ENCODE peak calls at places on chromosomes 13 and 19, in four cellular contexts. U is HepG2, C is K562, F is GM12878. Z is an unnamed sample. For H3K4me1, the result is how much of the 10 kb centered on the place peaks cover.

GRCh38 chr13:110316196-110316595 is 9.1 kb downstream of the COL4A2 start:
- DNase-seq in U (no peak), C (no peak), F (no peak), Z (no peak)

GRCh38 chr19:43479961-43480561 is 14.7 kb upstream of the LYPD3 start:
- DNase-seq in C (no peak), U (no peak), F (no peak), Z (no peak)

GRCh38 chr13:36858285-36858684 is 39.3 kb downstream of the RFXAP start:
- DNase-seq in F (no peak), U (peak), C (peak), Z (peak)

GRCh38 chr13:105007166-105007808 is 1528.2 kb downstream of the EFNB2 start:
- DNase-seq in U (no peak), F (no peak), C (no peak), Z (no peak)

GRCh38 chr19:37470216-37470615 is 1.1 kb downstream of the ZNF570 start:
- DNase-seq in U (no peak), F (no peak), C (no peak), Z (no peak)

GRCh38 chr19:5563941-5564612 is 3.7 kb downstream of the TINCR start:
- DNase-seq in C (no peak), U (no peak), F (no peak), Z (peak)

GRCh38 chr13:71870036-71870435 is 3.0 kb upstream of the DACH1 start:
- DNase-seq in C (no peak), F (no peak), U (no peak), Z (no peak)

GRCh38 chr13:49791753-49792549 is 531 bp downstream of the KPNA3 start:
- DNase-seq in C (peak), U (no peak), F (no peak), Z (no peak)

GRCh38 chr19:27742041-27742440 is 1470.9 kb downstream of the UQCRFS1 start:
- DNase-seq in F (no peak), C (no peak), U (no peak), Z (no peak)

GRCh38 chr13:40315416-40316064 is 350.9 kb downstream of the FOXO1 start:
- DNase-seq in C (no peak), F (no peak), U (no peak), Z (no peak)

GRCh38 chr13:30111810-30112209 is 195.5 kb downstream of the KATNAL1 start:
- DNase-seq in U (peak), F (no peak), C (no peak), Z (no peak)

GRCh38 chr19:18712981-18713380 is 29.5 kb downstream of the CRTC1 start:
- DNase-seq in U (no peak), C (no peak), F (no peak), Z (peak)

GRCh38 chr13:98842858-98843481 is 90.5 kb upstream of the SLC15A1 start:
- DNase-seq in F (peak), U (peak), C (peak), Z (peak)

GRCh38 chr13:86554066-86554465 is 754.8 kb upstream of the SLITRK6 start:
- DNase-seq in U (no peak), C (no peak), F (no peak), Z (no peak)

GRCh38 chr13:43529796-43530195 is 257.0 kb downstream of the ENOX1 start:
- DNase-seq in F (no peak), C (no peak), U (no peak), Z (no peak)

DNA sequence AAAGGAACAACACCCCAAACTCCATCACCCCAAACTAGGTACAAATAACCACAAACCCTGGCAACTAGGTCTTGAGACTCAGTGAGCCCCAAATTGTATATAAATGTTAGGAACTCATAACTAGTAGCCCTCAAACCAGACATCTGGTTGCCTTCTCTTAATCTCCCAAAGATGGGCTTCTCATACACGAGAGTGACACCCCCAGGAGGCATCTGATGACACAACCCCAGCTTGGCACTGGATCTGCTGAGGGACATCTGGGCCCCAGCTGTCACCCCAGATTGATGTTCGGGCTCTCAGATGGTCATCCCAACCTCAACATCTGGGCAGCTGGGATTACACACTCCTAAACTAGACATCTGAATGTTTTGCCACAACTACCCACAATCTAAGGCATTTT is 14.8 kb downstream of the RABAC1 start:
- DNase-seq in U (no peak), C (no peak), F (no peak), Z (no peak)
- H3K4me1 ChIP-seq in U (under half), C (under half), F (under half), Z (under half)

DNA sequence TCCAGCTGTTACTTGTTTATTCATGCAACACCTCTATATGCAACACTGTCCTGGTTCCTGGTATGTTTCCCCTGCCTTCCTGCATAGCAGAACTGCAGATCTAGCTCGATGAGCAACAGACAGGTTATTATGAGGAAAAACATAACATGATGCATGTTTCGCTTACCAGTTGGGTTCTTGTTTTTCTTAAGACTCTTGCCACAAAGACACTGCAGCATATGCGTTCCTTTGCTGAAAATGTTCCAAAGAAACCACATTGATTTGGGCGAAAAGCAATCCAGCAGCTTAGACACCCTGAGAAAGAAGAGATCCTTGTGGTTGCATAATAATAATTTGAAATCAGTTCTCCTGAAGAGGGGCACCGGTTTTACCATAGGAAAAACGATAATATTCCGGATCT is 543 bp downstream of the FGF14 start:
- DNase-seq in U (no peak), F (no peak), C (no peak), Z (peak)
- TF ChIP-seq FOXM1 in U (no peak), F (no peak), C (no peak), Z (no peak)

GRCh38 chr19:53520547-53521372 is 17.2 kb upstream of the ZNF331 start:
- DNase-seq in C (peak), U (peak), F (peak), Z (peak)

GRCh38 chr19:53518061-53518460 is 19.9 kb upstream of the ZNF331 start:
- DNase-seq in U (no peak), F (no peak), C (no peak), Z (no peak)

GRCh38 chr19:53520163-53520546 is 17.8 kb upstream of the ZNF331 start:
- DNase-seq in U (no peak), F (no peak), C (no peak), Z (no peak)

GRCh38 chr19:53518716-53519115 is 19.2 kb upstream of the ZNF331 start:
- DNase-seq in U (no peak), C (no peak), F (no peak), Z (no peak)

DNA sequence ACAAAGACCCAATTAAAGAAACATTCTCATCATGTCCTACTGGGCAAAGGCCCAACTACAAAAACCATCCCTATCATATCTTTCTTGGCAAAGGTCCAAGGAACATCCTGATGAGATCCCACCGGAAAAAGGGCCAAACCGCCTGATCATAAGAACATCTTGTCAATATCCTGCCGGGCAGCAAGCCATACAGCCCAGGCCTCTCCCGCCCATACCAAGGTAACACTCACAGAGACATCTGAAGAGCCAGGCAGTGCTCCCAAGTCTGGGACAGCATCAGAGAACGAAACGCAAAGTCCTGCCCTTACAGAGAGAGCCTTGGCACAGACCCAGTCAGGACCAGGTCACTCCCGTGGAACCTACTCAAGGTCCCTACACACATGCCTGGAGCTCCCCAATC is 18.5 kb upstream of the ZNF331 start:
- DNase-seq in U (no peak), F (no peak), C (no peak), Z (no peak)
- TF ChIP-seq EP300 in U (no peak), F (no peak), C (no peak), Z (no peak)

GRCh38 chr19:3094638-3095374 is 644 bp downstream of the GNA11 start:
- DNase-seq in F (no peak), C (no peak), U (no peak), Z (no peak)
- H3K4me1 ChIP-seq in F (under half), C (half or more), U (under half), Z (under half)

GRCh38 chr13:90547272-90547790 is 800.2 kb upstream of the MIR17HG start:
- DNase-seq in C (no peak), F (no peak), U (no peak), Z (no peak)
- TF ChIP-seq FOXM1 in C (no peak), F (no peak), U (no peak), Z (no peak)

GRCh38 chr13:106595623-106596022 is 27.7 kb upstream of the ARGLU1 start:
- DNase-seq in U (no peak), C (no peak), F (no peak), Z (no peak)
- TF ChIP-seq EP300 in U (no peak), C (no peak), F (no peak), Z (no peak)

GRCh38 chr13:79936368-79937136 is 404.4 kb downstream of the SPRY2 start:
- DNase-seq in C (no peak), U (peak), F (no peak), Z (peak)
- H3K4me1 ChIP-seq in C (under half), U (under half), F (under half), Z (under half)